ENCODE peak calls at places on chromosomes 2 and 18, in eight cellular contexts. P is HepG2, L is IMR-90, Z is fibroblast of lung, V is GM23338, S is DND-41, W is astrocyte, X is MM.1S. N is an unnamed sample. For H4K20me1, the result is how much of the 10 kb centered on the place peaks cover.

GRCh38 chr2:1727101-1727771 is 17.1 kb downstream of the PXDN start:
- DNase-seq in X (no peak), P (no peak), V (no peak), S (no peak), L (peak), Z (no peak), W (no peak), N (no peak)

GRCh38 chr18:44075038-44075437 is 605.6 kb upstream of the SETBP1 start:
- DNase-seq in L (no peak), X (no peak), W (no peak), V (no peak), Z (no peak), S (no peak), P (no peak), N (no peak)

GRCh38 chr18:79246309-79247108 is 149.2 kb upstream of the NFATC1 start:
- DNase-seq in W (peak), P (peak), S (peak), Z (peak), X (peak), V (peak), L (peak), N (peak)

GRCh38 chr2:81786809-81787208 is 1482.3 kb upstream of the LRRTM1 start:
- DNase-seq in S (no peak), W (no peak), L (no peak), V (no peak), P (no peak), Z (no peak), X (no peak), N (no peak)

GRCh38 chr18:35186491-35187034 is 54.3 kb upstream of the ZNF397 start:
- DNase-seq in V (no peak), X (no peak), S (no peak), Z (no peak), L (no peak), W (no peak), P (no peak), N (no peak)

GRCh38 chr18:28837100-28837499 is 660.2 kb upstream of the CDH2 start:
- DNase-seq in X (no peak), L (no peak), P (no peak), Z (no peak), V (no peak), W (no peak), S (no peak), N (no peak)

GRCh38 chr18:74501386-74501785 is 5.2 kb downstream of the CNDP2 start:
- DNase-seq in W (no peak), V (no peak), P (no peak), S (no peak), L (no peak), X (peak), Z (no peak), N (no peak)

GRCh38 chr2:54143780-54144179 is 28.4 kb downstream of the ACYP2 start:
- DNase-seq in W (no peak), X (no peak), S (no peak), Z (no peak), L (no peak), V (no peak), P (peak), N (no peak)

GRCh38 chr2:74876081-74876886 is 42.4 kb downstream of the HK2 start:
- DNase-seq in P (peak), W (no peak), V (peak), X (peak), L (peak), Z (peak), S (peak), N (peak)

GRCh38 chr2:152093464-152093863 is 5.4 kb downstream of the CACNB4 start:
- DNase-seq in Z (no peak), V (no peak), L (no peak), X (no peak), W (no peak), S (no peak), P (no peak), N (no peak)

GRCh38 chr2:231922945-231923344 is 3.3 kb downstream of the NPPC start:
- DNase-seq in W (no peak), S (no peak), X (no peak), P (no peak), V (no peak), Z (no peak), L (no peak), N (peak)

GRCh38 chr18:28040216-28040615 is 136.7 kb downstream of the CDH2 start:
- DNase-seq in P (no peak), S (no peak), X (no peak), V (no peak), W (no peak), L (no peak), Z (no peak), N (no peak)

GRCh38 chr2:177391822-177392372 is 676 bp upstream of the AGPS start:
- DNase-seq in Z (no peak), X (no peak), P (no peak), S (no peak), L (no peak), V (no peak), W (no peak), N (peak)

GRCh38 chr2:25251461-25252273 is 83.3 kb upstream of the POMC start:
- DNase-seq in Z (peak), S (peak), V (peak), X (peak), P (peak), W (peak), L (peak), N (peak)

GRCh38 chr2:164887434-164888112 is 46.0 kb upstream of the COBLL1 start:
- DNase-seq in V (no peak), Z (no peak), X (no peak), P (peak), S (no peak), W (no peak), L (no peak), N (no peak)

GRCh38 chr2:99956232-99957030 is 186.0 kb downstream of the AFF3 start:
- DNase-seq in X (no peak), S (no peak), V (no peak), L (no peak), Z (no peak), P (no peak), W (no peak), N (no peak)

GRCh38 chr2:99960724-99961566 is 181.4 kb downstream of the AFF3 start:
- DNase-seq in L (peak), Z (no peak), P (no peak), V (no peak), X (no peak), W (no peak), S (no peak), N (no peak)

GRCh38 chr2:99957724-99958123 is 184.7 kb downstream of the AFF3 start:
- DNase-seq in V (no peak), S (no peak), X (no peak), P (no peak), W (peak), L (peak), Z (peak), N (no peak)

DNA sequence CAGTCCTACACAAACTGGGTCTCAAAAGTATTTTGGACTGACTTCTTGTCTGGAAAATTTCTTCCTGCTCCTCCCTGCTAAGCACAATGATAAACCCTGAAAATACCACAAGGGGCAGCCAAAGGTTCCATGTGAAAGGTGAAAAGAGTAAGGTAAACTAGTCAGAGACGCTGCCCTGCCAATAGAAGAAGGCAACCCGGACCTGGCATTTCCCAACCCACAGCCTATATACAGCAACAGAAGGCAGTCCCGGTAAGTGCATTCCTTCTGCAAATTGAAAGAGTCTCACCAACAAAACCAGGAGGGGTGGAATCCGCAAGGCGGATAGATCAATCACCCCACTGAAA is 180.8 kb downstream of the AFF3 start:
- DNase-seq in S (no peak), P (no peak), W (no peak), V (peak), Z (no peak), L (no peak), X (no peak), N (no peak)
- H4K20me1 ChIP-seq in S (under half), P (under half), W (under half), V (under half), Z (under half), L (under half), X (under half), N (under half)

GRCh38 chr2:186518945-186519344 is 32.9 kb downstream of the ZC3H15 start:
- DNase-seq in L (peak), X (no peak), W (peak), Z (peak), S (no peak), P (no peak), V (no peak), N (no peak)

GRCh38 chr2:186515376-186515775 is 29.3 kb downstream of the ZC3H15 start:
- DNase-seq in L (no peak), Z (peak), S (no peak), P (no peak), X (no peak), W (peak), V (no peak), N (no peak)

GRCh38 chr2:186517090-186517489 is 31.0 kb downstream of the ZC3H15 start:
- DNase-seq in X (no peak), P (no peak), L (no peak), Z (no peak), S (no peak), V (no peak), W (no peak), N (no peak)

GRCh38 chr2:186518291-186518690 is 32.2 kb downstream of the ZC3H15 start:
- DNase-seq in S (no peak), L (no peak), X (no peak), W (no peak), V (no peak), Z (no peak), P (no peak), N (no peak)

DNA sequence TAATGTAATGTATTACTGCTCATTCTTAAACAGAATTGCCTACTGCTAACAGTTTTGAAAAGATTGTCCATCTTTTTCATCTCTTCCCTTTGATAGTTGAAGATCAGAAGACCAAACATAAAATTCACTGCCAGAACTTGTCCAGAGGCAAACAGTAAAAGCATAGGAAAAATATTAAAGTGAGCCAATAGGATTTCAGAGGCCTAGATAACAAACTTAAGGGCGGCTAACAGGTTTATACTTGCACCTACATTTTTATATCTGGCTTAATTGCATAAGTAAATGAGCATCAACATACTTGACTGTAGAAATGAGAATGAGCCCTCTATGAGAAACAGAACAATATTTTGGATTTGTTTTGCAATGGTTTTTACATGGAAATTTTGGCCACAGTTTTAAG is 30.3 kb downstream of the ZC3H15 start:
- DNase-seq in P (no peak), Z (no peak), V (no peak), X (no peak), S (no peak), W (no peak), L (no peak), N (no peak)
- H3K4me2 ChIP-seq in P (no peak), Z (no peak), V (no peak), X (no peak), S (no peak), W (no peak), L (no peak), N (no peak)

GRCh38 chr18:9931679-9932078 is 17.9 kb downstream of the VAPA start:
- DNase-seq in L (no peak), S (no peak), P (no peak), Z (no peak), V (no peak), X (no peak), W (no peak), N (no peak)

GRCh38 chr18:9931146-9931545 is 17.3 kb downstream of the VAPA start:
- DNase-seq in X (no peak), P (no peak), Z (no peak), S (no peak), V (no peak), W (no peak), L (no peak), N (no peak)

GRCh38 chr18:9927392-9928063 is 13.7 kb downstream of the VAPA start:
- DNase-seq in Z (no peak), V (no peak), X (no peak), P (no peak), W (no peak), S (no peak), L (no peak), N (no peak)

GRCh38 chr18:9928646-9929259 is 14.9 kb downstream of the VAPA start:
- DNase-seq in X (no peak), S (no peak), V (no peak), W (no peak), L (no peak), P (no peak), Z (no peak), N (no peak)

GRCh38 chr18:9930299-9930884 is 16.6 kb downstream of the VAPA start:
- DNase-seq in L (no peak), S (no peak), W (no peak), V (no peak), Z (no peak), P (no peak), X (no peak), N (no peak)
- H4K20me1 ChIP-seq in L (half or more), S (half or more), W (half or more), V (under half), Z (under half), P (half or more), X (half or more), N (under half)

GRCh38 chr2:237599465-237600110 is 9.1 kb upstream of the RAB17 start:
- DNase-seq in L (no peak), X (no peak), S (no peak), P (no peak), V (no peak), Z (no peak), W (no peak), N (no peak)
- H3K4me2 ChIP-seq in L (no peak), X (peak), S (no peak), P (peak), V (no peak), Z (peak), W (peak), N (peak)

GRCh38 chr18:32095571-32096229 is 4.0 kb downstream of the RNF138 start:
- DNase-seq in W (no peak), P (peak), X (no peak), V (no peak), L (no peak), S (no peak), Z (no peak), N (no peak)
- H4K20me1 ChIP-seq in W (under half), P (under half), X (under half), V (under half), L (under half), S (half or more), Z (under half), N (under half)

N was measured in osteoblast.